ENCODE peak calls at places on chromosome 11, in four cellular contexts. R is left ventricle myocardium inferior, K is sigmoid colon, U is tibial nerve. M is an unnamed sample.

GRCh38 chr11:78943841-78944240 is 369.2 kb upstream of the NARS2 start:
- DNase-seq in R (no peak), U (no peak), K (no peak), M (no peak)

GRCh38 chr11:832529-833113 is at the start of gene CD151:
- DNase-seq in R (peak), U (no peak), K (no peak), M (no peak)

GRCh38 chr11:116851631-116852030 is 14.2 kb upstream of the APOA1 start:
- DNase-seq in R (no peak), K (no peak), U (no peak), M (no peak)

GRCh38 chr11:63874511-63874910 is 35.6 kb downstream of the MARK2 start:
- DNase-seq in K (no peak), U (no peak), R (peak), M (no peak)

GRCh38 chr11:40338739-40339138 is 1120.7 kb downstream of the LRRC4C start:
- DNase-seq in R (no peak), U (no peak), K (no peak), M (no peak)

GRCh38 chr11:63961608-63962412 is 12.6 kb upstream of the COX8A start:
- DNase-seq in K (peak), U (no peak), R (peak), M (no peak)

GRCh38 chr11:126102436-126102894 is 39.8 kb upstream of the CDON start:
- DNase-seq in R (peak), U (no peak), K (no peak), M (no peak)

GRCh38 chr11:61528114-61528513 is 19.6 kb downstream of the LRRC10B start:
- DNase-seq in K (no peak), U (no peak), R (no peak), M (no peak)

GRCh38 chr11:120441592-120441991 is 70.0 kb upstream of the GRIK4 start:
- DNase-seq in K (no peak), U (no peak), R (no peak), M (no peak)

GRCh38 chr11:20192151-20192550 is 31.9 kb upstream of the DBX1 start:
- DNase-seq in U (no peak), R (no peak), K (no peak), M (no peak)

GRCh38 chr11:20197881-20198280 is 37.6 kb upstream of the DBX1 start:
- DNase-seq in K (no peak), R (no peak), U (no peak), M (no peak)

GRCh38 chr11:20192641-20193040 is 32.4 kb upstream of the DBX1 start:
- DNase-seq in K (no peak), R (no peak), U (no peak), M (no peak)

GRCh38 chr11:20194470-20194869 is 34.2 kb upstream of the DBX1 start:
- DNase-seq in U (no peak), K (no peak), R (no peak), M (no peak)

DNA sequence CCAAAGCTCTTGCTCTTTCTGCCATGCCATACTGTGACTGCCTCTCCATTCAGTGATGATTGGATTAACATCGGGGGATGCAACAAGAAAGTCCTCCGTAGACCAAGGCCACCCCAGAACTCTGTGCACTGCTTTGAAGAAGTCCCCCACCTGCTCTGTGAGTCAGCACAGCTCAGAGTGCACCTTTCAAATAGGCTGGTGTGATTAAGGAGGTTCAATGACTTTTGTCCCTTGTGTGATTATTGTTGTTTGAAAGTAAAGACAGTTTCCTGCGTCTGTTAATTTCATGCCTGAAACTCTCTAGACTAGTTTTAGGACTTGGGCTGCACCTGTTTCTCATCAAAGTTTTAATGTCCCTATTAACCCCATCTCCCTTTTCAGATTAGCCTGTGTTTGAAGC is 33.0 kb upstream of the DBX1 start:
- DNase-seq in R (no peak), U (no peak), K (no peak), M (no peak)
- TF ChIP-seq CTCF in R (no peak), U (no peak), K (no peak), M (no peak)

GRCh38 chr11:73141031-73141308 is 1.1 kb downstream of the FCHSD2 start:
- DNase-seq in R (peak), U (no peak), K (no peak), M (no peak)

GRCh38 chr11:73140213-73141030 is 1.7 kb downstream of the FCHSD2 start:
- DNase-seq in K (no peak), U (no peak), R (peak), M (no peak)

GRCh38 chr11:73142128-73142377 is at the start of gene FCHSD2:
- DNase-seq in U (no peak), K (no peak), R (no peak), M (no peak)

GRCh38 chr11:73143126-73143838 is 1.2 kb upstream of the FCHSD2 start:
- DNase-seq in R (no peak), U (no peak), K (no peak), M (no peak)

DNA sequence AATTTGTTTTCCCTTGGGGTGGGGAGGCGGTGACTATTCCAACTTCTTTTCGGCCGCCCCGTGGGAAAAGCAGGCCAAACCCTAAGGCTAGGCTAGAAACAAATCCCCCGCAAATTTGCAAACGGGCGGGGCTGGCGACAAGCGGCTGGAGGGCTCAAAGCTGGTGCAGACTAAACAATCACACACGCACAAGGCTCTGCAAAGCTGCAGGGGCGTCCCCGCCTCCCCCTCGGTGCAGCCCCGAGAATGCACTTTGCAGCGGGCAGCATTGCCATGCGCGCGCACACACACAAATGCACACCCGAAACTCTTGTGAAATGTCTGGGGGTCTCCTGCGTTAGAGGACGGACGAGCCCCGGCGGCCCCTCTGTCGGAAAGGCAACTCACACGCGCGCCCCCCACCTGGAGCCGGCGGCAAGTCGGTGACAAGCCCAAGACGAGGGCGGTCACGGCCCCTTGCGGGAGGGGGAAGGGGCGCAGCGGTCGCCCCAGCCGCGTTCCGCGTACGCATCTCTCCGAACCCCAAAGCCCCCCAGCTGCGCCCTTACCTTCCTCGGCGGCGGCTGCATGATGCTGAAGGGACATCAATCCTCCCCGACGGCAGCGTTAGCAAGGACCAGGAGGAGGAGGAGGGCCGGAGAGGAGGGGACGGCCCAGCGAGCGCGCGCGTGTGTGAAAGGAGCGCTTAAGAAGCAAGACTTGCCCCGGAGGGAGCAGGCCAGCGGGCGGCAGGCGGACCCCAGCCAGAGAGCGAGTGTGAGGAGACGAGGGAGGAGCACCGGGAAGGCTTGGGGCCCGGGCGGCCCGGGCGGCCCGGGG is 600 bp downstream of the FCHSD2 start:
- DNase-seq in R (peak), U (peak), K (peak), M (no peak)
- TF ChIP-seq CTCF in R (no peak), U (no peak), K (no peak), M (no peak)

GRCh38 chr11:118766035-118766434 is 24.9 kb downstream of the DDX6 start:
- DNase-seq in U (no peak), R (no peak), K (no peak), M (no peak)

GRCh38 chr11:118757881-118758399 is 33.0 kb downstream of the DDX6 start:
- DNase-seq in U (no peak), K (no peak), R (no peak), M (no peak)

GRCh38 chr11:118768715-118769114 is 22.2 kb downstream of the DDX6 start:
- DNase-seq in U (no peak), K (no peak), R (no peak), M (no peak)

GRCh38 chr11:118763038-118763437 is 27.9 kb downstream of the DDX6 start:
- DNase-seq in U (no peak), K (no peak), R (no peak), M (no peak)
- TF ChIP-seq CTCF in U (no peak), K (no peak), R (no peak), M (no peak)

GRCh38 chr11:124740277-124740882 is 638 bp downstream of the NRGN start:
- DNase-seq in K (no peak), U (no peak), R (peak), M (no peak)
- TF ChIP-seq CTCF in K (no peak), U (peak), R (peak), M (peak)

M was measured in D721Med.